ENCODE peak calls at places on chromosomes 5 and 9, in eight cellular contexts. S, X, U, H, O, K, J and D are unnamed samples.

GRCh38 chr5:155700333-155700732 is 626.6 kb upstream of the SGCD start:
- DNase-seq in S (no peak), X (no peak), U (peak; percentile 11), H (no peak), O (no peak), K (peak; percentile 4), J (no peak), D (no peak)

GRCh38 chr5:15694694-15695093 is 194.7 kb downstream of the FBXL7 start:
- DNase-seq in S (peak; percentile 9), X (peak; percentile 24), U (no peak), H (no peak), O (no peak), K (no peak), J (no peak), D (no peak)

GRCh38 chr9:19161257-19162025 is 34.1 kb upstream of the PLIN2 start:
- DNase-seq in S (peak; percentile 66), X (peak; percentile 82), U (no peak), H (peak; percentile 84), O (no peak), K (peak; percentile 96), J (no peak), D (no peak)

GRCh38 chr5:135434591-135435466 is 12.3 kb downstream of the DCANP1 start:
- DNase-seq in S (no peak), X (no peak), U (no peak), H (no peak), O (no peak), K (no peak), J (no peak), D (no peak)

GRCh38 chr5:173315495-173316352 is 12.5 kb downstream of the STC2 start:
- DNase-seq in S (peak; percentile 43), X (no peak), U (peak; percentile 67), H (no peak), O (peak; percentile 83), K (peak; percentile 43), J (no peak), D (no peak)

GRCh38 chr5:172744106-172745104 is 26.6 kb downstream of the DUSP1 start:
- DNase-seq in S (peak; percentile 79), X (no peak), U (no peak), H (no peak), O (no peak), K (no peak), J (no peak), D (no peak)

GRCh38 chr5:7540806-7541205 is 144.9 kb downstream of the ADCY2 start:
- DNase-seq in S (no peak), X (no peak), U (no peak), H (no peak), O (no peak), K (no peak), J (no peak), D (no peak)

GRCh38 chr9:123998970-123999621 is 12.5 kb upstream of the LHX2 start:
- DNase-seq in S (no peak), X (no peak), U (no peak), H (no peak), O (peak; percentile 60), K (no peak), J (no peak), D (no peak)

GRCh38 chr5:31987985-31988710 is 186.0 kb downstream of the GOLPH3 start:
- DNase-seq in S (no peak), X (no peak), U (no peak), H (no peak), O (no peak), K (peak; percentile 98), J (no peak), D (no peak)

GRCh38 chr9:35976726-35977125 is 18.8 kb upstream of the OR2S2 start:
- DNase-seq in S (no peak), X (no peak), U (no peak), H (no peak), O (no peak), K (no peak), J (no peak), D (no peak)

GRCh38 chr5:175166013-175166412 is 278.0 kb downstream of the DRD1 start:
- DNase-seq in S (no peak), X (no peak), U (no peak), H (no peak), O (no peak), K (no peak), J (no peak), D (no peak)

GRCh38 chr5:137858954-137859353 is 8.7 kb upstream of the MYOT start:
- DNase-seq in S (no peak), X (no peak), U (no peak), H (no peak), O (no peak), K (no peak), J (no peak), D (no peak)

GRCh38 chr5:31640024-31640423 is 1.1 kb downstream of the PDZD2 start:
- DNase-seq in S (no peak), X (no peak), U (peak; percentile 34), H (no peak), O (peak; percentile 55), K (no peak), J (no peak), D (peak; percentile 33)

GRCh38 chr5:34957857-34958690 is 28.7 kb downstream of the DNAJC21 start:
- DNase-seq in S (peak; percentile 37), X (peak; percentile 45), U (peak; percentile 37), H (peak; percentile 15), O (peak; percentile 61), K (peak; percentile 48), J (no peak), D (no peak)

GRCh38 chr5:64789457-64789856 is 20.7 kb downstream of the CWC27 start:
- DNase-seq in S (no peak), X (no peak), U (no peak), H (no peak), O (no peak), K (no peak), J (no peak), D (no peak)

GRCh38 chr5:113512341-113512740 is 1.2 kb upstream of the YTHDC2 start:
- DNase-seq in S (no peak), X (no peak), U (no peak), H (no peak), O (no peak), K (no peak), J (no peak), D (no peak)

GRCh38 chr5:179237770-179238627 is 107.3 kb downstream of the ADAMTS2 start:
- DNase-seq in S (no peak), X (no peak), U (no peak), H (no peak), O (no peak), K (no peak), J (peak; percentile 40), D (no peak)

DNA sequence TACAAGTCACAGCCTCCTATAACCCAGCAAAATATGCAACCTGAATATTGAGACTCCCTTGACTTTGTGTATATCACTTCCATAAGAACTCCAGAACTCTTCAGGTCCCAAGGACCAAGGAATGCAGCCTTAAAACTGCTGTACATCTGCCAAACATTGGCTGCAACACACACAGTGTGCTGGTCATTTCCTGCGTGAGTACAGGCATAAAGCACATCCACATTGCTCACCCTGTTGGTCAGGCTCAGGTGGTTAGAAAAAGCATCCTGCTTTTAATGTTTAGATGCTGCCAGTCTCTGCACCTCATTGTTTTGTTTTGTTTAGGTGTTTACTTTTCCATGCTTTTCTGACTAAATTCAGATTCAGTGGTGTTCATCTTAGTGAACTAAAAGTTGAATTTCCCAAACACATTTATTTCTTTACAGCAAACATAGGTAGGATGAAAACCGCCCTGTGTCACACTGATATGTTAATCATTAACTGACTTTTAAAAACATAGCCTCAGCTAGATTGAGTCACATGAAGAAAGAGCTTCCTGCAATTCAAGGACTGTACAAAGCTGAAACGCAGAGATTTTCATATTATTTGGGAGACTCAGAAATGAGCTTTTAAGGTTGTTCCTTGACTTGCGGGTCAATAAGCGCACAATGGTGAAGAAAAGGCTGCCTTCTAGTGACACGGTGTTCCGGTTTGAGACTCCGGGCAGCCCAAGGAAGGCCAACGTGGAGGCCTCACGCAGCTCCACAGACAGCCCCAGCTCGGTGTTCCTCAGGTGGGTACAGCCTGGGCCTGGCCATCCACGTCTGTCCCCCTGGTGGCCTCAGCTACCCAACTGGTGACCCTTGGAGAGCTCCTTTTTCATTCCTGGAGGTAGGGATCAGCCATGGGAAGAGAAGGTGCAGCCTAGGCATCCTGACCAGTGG is 52.2 kb upstream of the GRAMD2B start:
- DNase-seq in S (peak; percentile 57), X (no peak), U (no peak), H (no peak), O (peak; percentile 9), K (peak; percentile 50), J (peak; percentile 70), D (no peak)
- TF ChIP-seq CTCF in S (no peak), X (no peak), U (no peak), H (no peak), O (no peak), K (peak; percentile 7), J (peak; percentile 32), D (no peak)

GRCh38 chr9:121325387-121325786 is 44.7 kb downstream of the STOM start:
- DNase-seq in S (no peak), X (peak; percentile 63), U (no peak), H (no peak), O (no peak), K (no peak), J (no peak), D (no peak)
- TF ChIP-seq CTCF in S (no peak), X (peak; percentile 31), U (no peak), H (no peak), O (no peak), K (no peak), J (no peak), D (no peak)

DNA sequence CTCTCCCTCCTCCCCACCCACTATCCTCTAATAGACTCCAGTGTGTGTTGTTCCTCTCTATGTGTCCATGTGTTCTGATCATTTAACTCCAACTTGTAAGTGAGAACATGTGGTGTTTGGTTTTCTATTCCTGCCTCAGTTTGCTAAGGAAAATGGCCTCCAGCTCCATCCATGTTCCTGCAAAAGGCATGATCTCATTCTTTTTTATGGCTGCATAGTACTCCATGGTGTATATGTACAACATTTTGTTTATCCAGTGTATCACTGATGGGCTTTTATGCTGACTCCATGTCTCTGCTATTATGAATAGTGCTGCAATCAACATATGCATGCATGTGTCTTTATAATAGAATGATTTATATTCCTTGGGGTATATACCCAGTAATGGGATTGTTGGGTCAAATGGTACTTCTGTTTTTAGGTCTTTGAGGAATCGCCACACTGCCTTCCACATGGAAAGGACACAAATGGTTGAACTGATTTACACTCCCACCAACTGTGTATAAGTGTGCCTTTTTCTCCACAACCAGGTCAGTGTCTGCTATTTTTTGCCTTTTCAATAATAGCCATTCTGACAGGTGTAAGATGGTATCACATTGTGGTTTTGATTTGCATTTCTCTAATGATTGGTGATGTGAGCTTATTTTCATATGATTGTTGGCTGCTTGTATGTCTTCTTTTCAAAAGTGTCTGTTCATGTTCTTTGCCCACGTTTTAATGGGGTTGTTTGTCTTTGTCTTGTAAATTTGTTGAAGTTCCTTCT is 96.5 kb upstream of the DAB2 start:
- DNase-seq in S (no peak), X (no peak), U (no peak), H (no peak), O (no peak), K (no peak), J (no peak), D (no peak)
- TF ChIP-seq CTCF in S (no peak), X (no peak), U (no peak), H (no peak), O (no peak), K (no peak), J (no peak), D (no peak)

DNA sequence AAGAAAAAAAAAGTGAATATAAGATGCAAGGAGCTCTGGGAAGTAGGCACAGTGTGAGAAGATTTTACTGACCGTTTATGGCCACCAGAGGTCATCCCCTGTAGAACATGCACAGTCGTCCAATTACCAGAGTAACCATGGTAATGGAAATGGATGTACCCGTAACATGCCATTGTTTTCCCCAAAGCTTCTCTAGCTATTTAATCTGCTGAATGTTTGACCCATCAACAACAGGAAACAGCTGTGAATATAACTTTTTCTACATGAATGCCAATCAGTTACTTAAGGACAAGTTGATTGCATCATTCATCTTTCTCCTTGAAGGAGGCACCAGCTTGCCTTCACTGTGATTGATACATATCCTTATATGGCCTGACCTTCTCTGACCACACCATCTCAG is 1967.0 kb upstream of the CDH9 start:
- DNase-seq in S (peak; percentile 4), X (no peak), U (peak; percentile 23), H (no peak), O (peak; percentile 1), K (peak; percentile 25), J (no peak), D (no peak)
- TF ChIP-seq CTCF in S (no peak), X (no peak), U (no peak), H (peak; percentile 10), O (peak; percentile 41), K (peak; percentile 19), J (no peak), D (no peak)